ENCODE peak calls at places on chromosome 16, in five cellular contexts. D is NCI-H1436; A is substantia nigra; V is stimulated activated CD4-positive, alpha-beta T cell treated with anti-CD3 and anti-CD28 coated beads, Interleukin-2, amount 100 ng/mL, for 24 hours; P is nucleus accumbens. Z is an unnamed sample.

GRCh38 chr16:23835390-23836077 is at the start of gene PRKCB:
- DNase-seq in V (peak), P (peak), D (no peak), A (peak), Z (no peak)

GRCh38 chr16:24609740-24610420 is 70.5 kb downstream of the RBBP6 start:
- DNase-seq in D (peak), P (peak), A (peak), V (peak), Z (no peak)

GRCh38 chr16:27980919-27981670 is 82.4 kb downstream of the GSG1L start:
- DNase-seq in V (no peak), P (no peak), D (no peak), A (no peak), Z (no peak)

GRCh38 chr16:14286381-14287230 is 215.5 kb downstream of the MRTFB start:
- DNase-seq in V (peak), P (no peak), D (no peak), A (no peak), Z (no peak)

GRCh38 chr16:70573451-70574121 is 50.0 kb downstream of the SF3B3 start:
- DNase-seq in A (no peak), V (no peak), D (no peak), P (no peak), Z (no peak)

GRCh38 chr16:14129502-14129901 is 58.4 kb downstream of the MRTFB start:
- DNase-seq in P (no peak), A (no peak), V (no peak), D (no peak), Z (no peak)

GRCh38 chr16:87487361-87487924 is 5.4 kb downstream of the ZCCHC14 start:
- DNase-seq in V (peak), D (peak), A (no peak), P (no peak), Z (no peak)

GRCh38 chr16:83831451-83831987 is 23.7 kb downstream of the HSBP1 start:
- DNase-seq in A (no peak), P (no peak), D (no peak), V (no peak), Z (no peak)

GRCh38 chr16:88516666-88517065 is 53.5 kb upstream of the ZC3H18 start:
- DNase-seq in P (no peak), A (no peak), V (no peak), D (no peak), Z (no peak)

GRCh38 chr16:82761236-82761635 is 134.5 kb downstream of the CDH13 start:
- DNase-seq in P (no peak), A (no peak), V (no peak), D (no peak), Z (no peak)

GRCh38 chr16:53901396-53901795 is 197.4 kb downstream of the FTO start:
- DNase-seq in P (no peak), D (no peak), A (no peak), V (no peak), Z (no peak)

GRCh38 chr16:2838928-2839327 is 8.8 kb downstream of the ZG16B start:
- DNase-seq in P (peak), A (peak), V (peak), D (peak), Z (no peak)

GRCh38 chr16:78177927-78178326 is 78.5 kb downstream of the WWOX start:
- DNase-seq in V (no peak), A (no peak), D (no peak), P (no peak), Z (no peak)

GRCh38 chr16:35365675-35366074 is 1906.3 kb downstream of the TP53TG3F start:
- DNase-seq in A (no peak), D (no peak), P (no peak), V (no peak), Z (no peak)

GRCh38 chr16:56812884-56813283 is 52.1 kb upstream of the SLC12A3 start:
- DNase-seq in V (no peak), P (no peak), A (no peak), D (no peak), Z (no peak)

GRCh38 chr16:1708768-1709180 is 2.8 kb downstream of the MAPK8IP3 start:
- DNase-seq in P (no peak), D (no peak), V (no peak), A (no peak), Z (no peak)

GRCh38 chr16:21023509-21024202 is 123.1 kb downstream of the LYRM1 start:
- DNase-seq in V (no peak), P (no peak), A (no peak), D (no peak), Z (no peak)

GRCh38 chr16:29009050-29009837 is 24.4 kb downstream of the LAT start:
- DNase-seq in P (no peak), A (no peak), V (peak), D (no peak), Z (no peak)

GRCh38 chr16:83967838-83968482 is at the start of gene NECAB2:
- DNase-seq in D (peak), P (peak), A (no peak), V (no peak), Z (no peak)

GRCh38 chr16:59729613-59730012 is 995.5 kb upstream of the GOT2 start:
- DNase-seq in D (no peak), A (no peak), P (no peak), V (no peak), Z (no peak)

Z was measured in GM12878.